ENCODE peak calls at places on chromosomes 3 and 15, in six cellular contexts. One of them, this sample, is unnamed.

GRCh38 chr3:177816667-177817208 is 619.5 kb upstream of the TBL1XR1 start:
- DNase-seq in fibroblast of pulmonary artery: peak
- DNase-seq in SK-N-SH: no peak
- DNase-seq in hepatocyte: no peak
- DNase-seq in fibroblast of the aortic adventitia: peak
- DNase-seq in dorsolateral prefrontal cortex: no peak
- DNase-seq in this sample: no peak

GRCh38 chr3:9916734-9917680 is at the start of gene IL17RC:
- DNase-seq in fibroblast of pulmonary artery: peak
- DNase-seq in SK-N-SH: peak
- DNase-seq in hepatocyte: peak
- DNase-seq in fibroblast of the aortic adventitia: peak
- DNase-seq in dorsolateral prefrontal cortex: peak
- DNase-seq in this sample: peak

GRCh38 chr3:29331830-29332637 is 51.2 kb downstream of the RBMS3 start:
- DNase-seq in fibroblast of pulmonary artery: no peak
- DNase-seq in SK-N-SH: no peak
- DNase-seq in hepatocyte: no peak
- DNase-seq in fibroblast of the aortic adventitia: no peak
- DNase-seq in dorsolateral prefrontal cortex: no peak
- DNase-seq in this sample: no peak

GRCh38 chr3:49158792-49159191 is 7.3 kb downstream of the CCDC71 start:
- DNase-seq in fibroblast of pulmonary artery: no peak
- DNase-seq in SK-N-SH: no peak
- DNase-seq in hepatocyte: no peak
- DNase-seq in fibroblast of the aortic adventitia: no peak
- DNase-seq in dorsolateral prefrontal cortex: no peak
- DNase-seq in this sample: no peak

GRCh38 chr3:58025824-58026579 is 17.8 kb downstream of the FLNB start:
- DNase-seq in fibroblast of pulmonary artery: peak
- DNase-seq in SK-N-SH: peak
- DNase-seq in hepatocyte: peak
- DNase-seq in fibroblast of the aortic adventitia: peak
- DNase-seq in dorsolateral prefrontal cortex: peak
- DNase-seq in this sample: no peak

GRCh38 chr3:43389388-43390254 is 103.3 kb downstream of the SNRK start:
- DNase-seq in fibroblast of pulmonary artery: peak
- DNase-seq in SK-N-SH: no peak
- DNase-seq in hepatocyte: no peak
- DNase-seq in fibroblast of the aortic adventitia: peak
- DNase-seq in dorsolateral prefrontal cortex: no peak
- DNase-seq in this sample: no peak

GRCh38 chr3:119664850-119665379 is 4.5 kb upstream of the POPDC2 start:
- DNase-seq in fibroblast of pulmonary artery: peak
- DNase-seq in SK-N-SH: no peak
- DNase-seq in hepatocyte: peak
- DNase-seq in fibroblast of the aortic adventitia: peak
- DNase-seq in dorsolateral prefrontal cortex: no peak
- DNase-seq in this sample: no peak

GRCh38 chr3:11551019-11551418 is 92.7 kb downstream of the VGLL4 start:
- DNase-seq in fibroblast of pulmonary artery: no peak
- DNase-seq in SK-N-SH: no peak
- DNase-seq in hepatocyte: no peak
- DNase-seq in fibroblast of the aortic adventitia: no peak
- DNase-seq in dorsolateral prefrontal cortex: no peak
- DNase-seq in this sample: no peak

GRCh38 chr15:78681306-78682012 is 40.4 kb upstream of the CHRNB4 start:
- DNase-seq in fibroblast of pulmonary artery: no peak
- DNase-seq in SK-N-SH: peak
- DNase-seq in hepatocyte: no peak
- DNase-seq in fibroblast of the aortic adventitia: no peak
- DNase-seq in dorsolateral prefrontal cortex: peak
- DNase-seq in this sample: no peak

GRCh38 chr3:112333002-112333385 is at the start of gene CD200:
- DNase-seq in fibroblast of pulmonary artery: peak
- DNase-seq in SK-N-SH: peak
- DNase-seq in hepatocyte: peak
- DNase-seq in fibroblast of the aortic adventitia: no peak
- DNase-seq in dorsolateral prefrontal cortex: peak
- DNase-seq in this sample: peak

GRCh38 chr15:52795464-52796227 is 5.5 kb upstream of the ONECUT1 start:
- DNase-seq in fibroblast of pulmonary artery: no peak
- DNase-seq in SK-N-SH: no peak
- DNase-seq in hepatocyte: no peak
- DNase-seq in fibroblast of the aortic adventitia: no peak
- DNase-seq in dorsolateral prefrontal cortex: no peak
- DNase-seq in this sample: peak

GRCh38 chr15:74203914-74204431 is 1.4 kb upstream of the STRA6 start:
- DNase-seq in fibroblast of pulmonary artery: peak
- DNase-seq in SK-N-SH: peak
- DNase-seq in hepatocyte: peak
- DNase-seq in fibroblast of the aortic adventitia: peak
- DNase-seq in dorsolateral prefrontal cortex: no peak
- DNase-seq in this sample: peak

GRCh38 chr3:146550743-146551510 is 6.5 kb upstream of the PLSCR1 start:
- DNase-seq in fibroblast of pulmonary artery: peak
- DNase-seq in SK-N-SH: no peak
- DNase-seq in hepatocyte: peak
- DNase-seq in fibroblast of the aortic adventitia: peak
- DNase-seq in dorsolateral prefrontal cortex: no peak
- DNase-seq in this sample: no peak

GRCh38 chr3:36698314-36698713 is 66.0 kb downstream of the DCLK3 start:
- DNase-seq in fibroblast of pulmonary artery: no peak
- DNase-seq in SK-N-SH: no peak
- DNase-seq in hepatocyte: no peak
- DNase-seq in fibroblast of the aortic adventitia: no peak
- DNase-seq in dorsolateral prefrontal cortex: no peak
- DNase-seq in this sample: no peak

GRCh38 chr3:127709320-127710060 is 36.7 kb downstream of the ABTB1 start:
- DNase-seq in fibroblast of pulmonary artery: no peak
- DNase-seq in SK-N-SH: no peak
- DNase-seq in hepatocyte: no peak
- DNase-seq in fibroblast of the aortic adventitia: no peak
- DNase-seq in dorsolateral prefrontal cortex: no peak
- DNase-seq in this sample: no peak

GRCh38 chr3:25427155-25428002 is 684 bp upstream of the RARB start:
- DNase-seq in fibroblast of pulmonary artery: peak
- DNase-seq in SK-N-SH: peak
- DNase-seq in hepatocyte: peak
- DNase-seq in fibroblast of the aortic adventitia: peak
- DNase-seq in dorsolateral prefrontal cortex: no peak
- DNase-seq in this sample: no peak

GRCh38 chr3:42773409-42773751 is 327 bp upstream of the CCDC13 start:
- DNase-seq in fibroblast of pulmonary artery: no peak
- DNase-seq in SK-N-SH: no peak
- DNase-seq in hepatocyte: no peak
- DNase-seq in fibroblast of the aortic adventitia: no peak
- DNase-seq in dorsolateral prefrontal cortex: no peak
- DNase-seq in this sample: no peak

GRCh38 chr15:58585668-58586461 is 154.1 kb downstream of the LIPC start:
- DNase-seq in fibroblast of pulmonary artery: no peak
- DNase-seq in SK-N-SH: no peak
- DNase-seq in hepatocyte: no peak
- DNase-seq in fibroblast of the aortic adventitia: no peak
- DNase-seq in dorsolateral prefrontal cortex: no peak
- DNase-seq in this sample: no peak

GRCh38 chr3:18411541-18411940 is 13.6 kb downstream of the SATB1 start:
- DNase-seq in fibroblast of pulmonary artery: no peak
- DNase-seq in SK-N-SH: no peak
- DNase-seq in hepatocyte: no peak
- DNase-seq in fibroblast of the aortic adventitia: no peak
- DNase-seq in dorsolateral prefrontal cortex: no peak
- DNase-seq in this sample: no peak

GRCh38 chr3:18409266-18409665 is 15.9 kb downstream of the SATB1 start:
- DNase-seq in fibroblast of pulmonary artery: no peak
- DNase-seq in SK-N-SH: no peak
- DNase-seq in hepatocyte: no peak
- DNase-seq in fibroblast of the aortic adventitia: no peak
- DNase-seq in dorsolateral prefrontal cortex: no peak
- DNase-seq in this sample: no peak

GRCh38 chr3:18415132-18415531 is 10.0 kb downstream of the SATB1 start:
- DNase-seq in fibroblast of pulmonary artery: no peak
- DNase-seq in SK-N-SH: no peak
- DNase-seq in hepatocyte: no peak
- DNase-seq in fibroblast of the aortic adventitia: no peak
- DNase-seq in dorsolateral prefrontal cortex: no peak
- DNase-seq in this sample: no peak

GRCh38 chr3:18412684-18413083 is 12.5 kb downstream of the SATB1 start:
- DNase-seq in fibroblast of pulmonary artery: no peak
- DNase-seq in SK-N-SH: no peak
- DNase-seq in hepatocyte: no peak
- DNase-seq in fibroblast of the aortic adventitia: no peak
- DNase-seq in dorsolateral prefrontal cortex: no peak
- DNase-seq in this sample: no peak

DNA sequence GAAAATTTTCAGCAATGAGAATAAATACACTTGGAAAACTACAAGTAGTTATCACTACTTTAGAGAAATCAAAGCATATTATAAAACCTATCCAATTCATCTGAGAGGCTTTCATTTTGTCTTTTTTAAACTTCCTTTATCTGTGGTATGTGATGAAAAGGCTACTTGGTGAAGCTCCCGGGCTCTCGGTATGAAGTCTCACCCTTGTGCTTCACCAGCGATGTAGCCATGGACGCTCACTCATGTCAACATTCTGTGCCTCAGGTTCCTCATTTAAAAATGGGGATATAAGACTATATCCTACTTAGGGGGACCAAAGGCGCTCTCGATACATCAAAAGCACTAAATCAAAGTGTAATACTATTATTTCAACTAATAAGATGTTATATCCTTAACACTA is 14.9 kb downstream of the SATB1 start:
- DNase-seq in fibroblast of pulmonary artery: no peak
- DNase-seq in SK-N-SH: no peak
- DNase-seq in hepatocyte: no peak
- DNase-seq in fibroblast of the aortic adventitia: no peak
- DNase-seq in dorsolateral prefrontal cortex: no peak
- DNase-seq in this sample: no peak
- H3K4me3 ChIP-seq in fibroblast of pulmonary artery: no peak
- H3K4me3 ChIP-seq in SK-N-SH: no peak
- H3K4me3 ChIP-seq in hepatocyte: no peak
- H3K4me3 ChIP-seq in fibroblast of the aortic adventitia: no peak
- H3K4me3 ChIP-seq in dorsolateral prefrontal cortex: no peak
- H3K4me3 ChIP-seq in this sample: no peak

DNA sequence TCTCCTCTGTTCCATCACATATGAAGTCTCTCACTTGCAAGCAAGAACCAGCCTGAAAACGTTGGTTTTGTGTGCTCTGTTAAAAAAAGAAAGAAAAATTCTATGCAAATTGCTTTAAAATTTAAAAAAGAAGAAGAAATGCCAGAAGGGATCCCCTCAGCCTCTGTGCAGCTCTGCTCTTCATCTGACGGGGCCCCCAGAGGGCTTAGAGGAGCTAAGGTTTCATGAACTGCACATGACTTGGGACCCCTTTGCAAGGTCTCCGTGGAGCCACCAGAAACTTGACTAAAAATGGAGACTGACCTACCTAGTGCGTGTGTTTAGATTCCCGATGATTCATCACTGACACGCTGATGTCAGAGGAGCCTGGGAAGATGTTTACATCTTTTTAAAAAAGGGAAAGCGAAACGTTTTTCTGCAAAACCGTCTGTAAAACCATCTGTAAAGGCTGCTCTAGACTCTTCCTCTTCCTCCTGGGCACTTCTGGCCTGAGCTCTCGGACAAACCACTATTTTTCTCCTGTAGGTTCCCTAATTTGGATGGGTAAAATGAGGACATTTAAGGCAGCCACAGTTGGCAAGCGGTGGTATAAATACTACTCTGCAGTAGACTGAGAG is 67.1 kb upstream of the POLG start:
- DNase-seq in fibroblast of pulmonary artery: peak
- DNase-seq in SK-N-SH: no peak
- DNase-seq in hepatocyte: no peak
- DNase-seq in fibroblast of the aortic adventitia: peak
- DNase-seq in dorsolateral prefrontal cortex: no peak
- DNase-seq in this sample: no peak
- H3K4me3 ChIP-seq in fibroblast of pulmonary artery: no peak
- H3K4me3 ChIP-seq in SK-N-SH: no peak
- H3K4me3 ChIP-seq in hepatocyte: no peak
- H3K4me3 ChIP-seq in fibroblast of the aortic adventitia: peak
- H3K4me3 ChIP-seq in dorsolateral prefrontal cortex: peak
- H3K4me3 ChIP-seq in this sample: no peak

GRCh38 chr15:41773332-41773728 is 954 bp upstream of the MAPKBP1 start:
- DNase-seq in fibroblast of pulmonary artery: no peak
- DNase-seq in SK-N-SH: no peak
- DNase-seq in hepatocyte: no peak
- DNase-seq in fibroblast of the aortic adventitia: no peak
- DNase-seq in dorsolateral prefrontal cortex: no peak
- DNase-seq in this sample: no peak
- H3K4me3 ChIP-seq in fibroblast of pulmonary artery: peak
- H3K4me3 ChIP-seq in SK-N-SH: peak
- H3K4me3 ChIP-seq in hepatocyte: no peak
- H3K4me3 ChIP-seq in fibroblast of the aortic adventitia: peak
- H3K4me3 ChIP-seq in dorsolateral prefrontal cortex: peak
- H3K4me3 ChIP-seq in this sample: peak

GRCh38 chr3:184272269-184272668 is 3.6 kb upstream of the ECE2 start:
- DNase-seq in fibroblast of pulmonary artery: no peak
- DNase-seq in SK-N-SH: no peak
- DNase-seq in hepatocyte: no peak
- DNase-seq in fibroblast of the aortic adventitia: no peak
- DNase-seq in dorsolateral prefrontal cortex: no peak
- DNase-seq in this sample: no peak

GRCh38 chr3:184277366-184277765 is 1.5 kb downstream of the ECE2 start:
- DNase-seq in fibroblast of pulmonary artery: no peak
- DNase-seq in SK-N-SH: no peak
- DNase-seq in hepatocyte: no peak
- DNase-seq in fibroblast of the aortic adventitia: no peak
- DNase-seq in dorsolateral prefrontal cortex: no peak
- DNase-seq in this sample: no peak

GRCh38 chr3:184275961-184276910 is at the start of gene ECE2:
- DNase-seq in fibroblast of pulmonary artery: no peak
- DNase-seq in SK-N-SH: peak
- DNase-seq in hepatocyte: no peak
- DNase-seq in fibroblast of the aortic adventitia: no peak
- DNase-seq in dorsolateral prefrontal cortex: peak
- DNase-seq in this sample: peak

GRCh38 chr3:184275302-184275701 is 520 bp upstream of the ECE2 start:
- DNase-seq in fibroblast of pulmonary artery: no peak
- DNase-seq in SK-N-SH: no peak
- DNase-seq in hepatocyte: no peak
- DNase-seq in fibroblast of the aortic adventitia: no peak
- DNase-seq in dorsolateral prefrontal cortex: peak
- DNase-seq in this sample: no peak
- H3K4me3 ChIP-seq in fibroblast of pulmonary artery: no peak
- H3K4me3 ChIP-seq in SK-N-SH: no peak
- H3K4me3 ChIP-seq in hepatocyte: no peak
- H3K4me3 ChIP-seq in fibroblast of the aortic adventitia: no peak
- H3K4me3 ChIP-seq in dorsolateral prefrontal cortex: peak
- H3K4me3 ChIP-seq in this sample: peak

GRCh38 chr15:99324082-99324620 is 72.9 kb downstream of the LRRC28 start:
- DNase-seq in fibroblast of pulmonary artery: peak
- DNase-seq in SK-N-SH: no peak
- DNase-seq in hepatocyte: no peak
- DNase-seq in fibroblast of the aortic adventitia: peak
- DNase-seq in dorsolateral prefrontal cortex: no peak
- DNase-seq in this sample: no peak
- H3K4me3 ChIP-seq in fibroblast of pulmonary artery: peak
- H3K4me3 ChIP-seq in SK-N-SH: no peak
- H3K4me3 ChIP-seq in hepatocyte: no peak
- H3K4me3 ChIP-seq in fibroblast of the aortic adventitia: peak
- H3K4me3 ChIP-seq in dorsolateral prefrontal cortex: no peak
- H3K4me3 ChIP-seq in this sample: no peak

This sample was measured in H7.